ENCODE peak calls at places on chromosomes 7 and 10, in six cellular contexts. V is fibroblast of gingiva; H is cardiac muscle cell; W is activated CD4-positive, CD25-positive, alpha-beta regulatory T cell; Z is stimulated activated naive B cell treated with anti-CD40 and anti-IgM and Interleukin-4, amounts not matched to agents 10 μg/mL and 1 μg/mL and 100 μg/mL, for 72 hours; U is neural crest cell. C is an unnamed sample.

GRCh38 chr7:45061807-45062206 is 27.0 kb downstream of the NACAD start:
- DNase-seq in V (no peak), H (no peak), W (no peak), Z (no peak), U (no peak), C (no peak)

GRCh38 chr10:50637003-50637579 is 13.3 kb upstream of the SGMS1 start:
- DNase-seq in V (no peak), H (no peak), W (no peak), Z (no peak), U (no peak), C (no peak)

GRCh38 chr10:80413152-80413996 is 5.0 kb downstream of the PRXL2A start:
- DNase-seq in V (peak), H (peak), W (no peak), Z (no peak), U (no peak), C (no peak)

GRCh38 chr7:149826344-149827088 is 11.7 kb upstream of the ZNF862 start:
- DNase-seq in V (no peak), H (no peak), W (no peak), Z (no peak), U (no peak), C (no peak)

GRCh38 chr7:137245890-137246289 is 97.6 kb downstream of the PTN start:
- DNase-seq in V (no peak), H (no peak), W (no peak), Z (no peak), U (no peak), C (no peak)

GRCh38 chr7:77657427-77658331 is 38.6 kb upstream of the RSBN1L start:
- DNase-seq in V (peak), H (peak), W (no peak), Z (no peak), U (no peak), C (peak)

GRCh38 chr7:157970744-157971143 is 616.9 kb downstream of the PTPRN2 start:
- DNase-seq in V (no peak), H (no peak), W (no peak), Z (no peak), U (no peak), C (no peak)

GRCh38 chr7:6200971-6201370 is 71.5 kb downstream of the CYTH3 start:
- DNase-seq in V (no peak), H (no peak), W (no peak), Z (no peak), U (no peak), C (no peak)

GRCh38 chr7:42224391-42225003 is 12.5 kb downstream of the GLI3 start:
- DNase-seq in V (no peak), H (no peak), W (no peak), Z (no peak), U (no peak), C (no peak)

GRCh38 chr7:18583305-18583704 is 87.8 kb downstream of the HDAC9 start:
- DNase-seq in V (no peak), H (peak), W (no peak), Z (no peak), U (no peak), C (peak)

GRCh38 chr7:22074961-22075360 is 129.3 kb upstream of the CDCA7L start:
- DNase-seq in V (no peak), H (no peak), W (no peak), Z (no peak), U (no peak), C (no peak)

GRCh38 chr10:91907914-91908357 is 1.4 kb downstream of the FGFBP3 start:
- DNase-seq in V (peak), H (peak), W (no peak), Z (no peak), U (no peak), C (peak)

GRCh38 chr7:80224416-80224815 is 89.8 kb downstream of the GNAI1 start:
- DNase-seq in V (no peak), H (no peak), W (no peak), Z (no peak), U (no peak), C (no peak)

GRCh38 chr10:95431900-95432342 is 129.2 kb downstream of the SORBS1 start:
- DNase-seq in V (no peak), H (peak), W (no peak), Z (no peak), U (no peak), C (peak)

GRCh38 chr10:124308811-124309210 is 109.9 kb downstream of the OAT start:
- DNase-seq in V (no peak), H (no peak), W (no peak), Z (no peak), U (no peak), C (no peak)

GRCh38 chr7:137390076-137390475 is 46.5 kb upstream of the PTN start:
- DNase-seq in V (no peak), H (no peak), W (no peak), Z (no peak), U (no peak), C (no peak)

GRCh38 chr10:33151344-33151864 is 183.1 kb downstream of the NRP1 start:
- DNase-seq in V (no peak), H (no peak), W (no peak), Z (no peak), U (no peak), C (no peak)

GRCh38 chr7:66150471-66150870 is 35.8 kb downstream of the CRCP start:
- DNase-seq in V (peak), H (no peak), W (no peak), Z (no peak), U (no peak), C (no peak)

GRCh38 chr10:115935731-115936130 is 337.3 kb downstream of the GFRA1 start:
- DNase-seq in V (no peak), H (no peak), W (no peak), Z (no peak), U (no peak), C (no peak)

GRCh38 chr7:41501466-41501865 is 201.4 kb downstream of the INHBA start:
- DNase-seq in V (no peak), H (no peak), W (no peak), Z (no peak), U (no peak), C (no peak)

GRCh38 chr7:27185013-27185707 is at the start of gene HOXA11:
- DNase-seq in V (no peak), H (no peak), W (no peak), Z (no peak), U (no peak), C (no peak)

GRCh38 chr7:35232994-35233393 is 20.9 kb downstream of the TBX20 start:
- DNase-seq in V (no peak), H (no peak), W (no peak), Z (no peak), U (no peak), C (no peak)

GRCh38 chr7:6252310-6252709 is 20.1 kb downstream of the CYTH3 start:
- DNase-seq in V (no peak), H (no peak), W (no peak), Z (no peak), U (no peak), C (no peak)

GRCh38 chr10:119466655-119467054 is 75.9 kb downstream of the RGS10 start:
- DNase-seq in V (no peak), H (no peak), W (no peak), Z (peak), U (no peak), C (no peak)

GRCh38 chr7:129793506-129794310 is 159.1 kb downstream of the UBE2H start:
- DNase-seq in V (no peak), H (no peak), W (no peak), Z (no peak), U (no peak), C (no peak)

GRCh38 chr10:38730076-38730475 is 635.9 kb downstream of the ZNF37A start:
- DNase-seq in V (no peak), H (no peak), W (no peak), Z (no peak), U (no peak), C (no peak)

GRCh38 chr7:35249537-35249907 is 4.4 kb downstream of the TBX20 start:
- DNase-seq in V (no peak), H (peak), W (no peak), Z (no peak), U (no peak), C (no peak)

GRCh38 chr7:134662166-134662870 is 15.7 kb downstream of the BPGM start:
- DNase-seq in V (no peak), H (no peak), W (no peak), Z (no peak), U (no peak), C (no peak)

GRCh38 chr10:5449823-5450222 is 37.5 kb downstream of the NET1 start:
- DNase-seq in V (peak), H (no peak), W (no peak), Z (no peak), U (no peak), C (peak)

GRCh38 chr7:144063710-144064109 is 5.9 kb upstream of the OR2A25 start:
- DNase-seq in V (no peak), H (no peak), W (no peak), Z (no peak), U (no peak), C (peak)

GRCh38 chr10:92014620-92015019 is 91.0 kb downstream of the BTAF1 start:
- DNase-seq in V (no peak), H (no peak), W (no peak), Z (no peak), U (no peak), C (no peak)

GRCh38 chr7:112147752-112148435 is 58.3 kb downstream of the DOCK4 start:
- DNase-seq in V (no peak), H (no peak), W (no peak), Z (no peak), U (no peak), C (no peak)

GRCh38 chr10:14779053-14779649 is 4.5 kb upstream of the FAM107B start:
- DNase-seq in V (peak), H (no peak), W (no peak), Z (no peak), U (no peak), C (no peak)

GRCh38 chr7:4801839-4802231 is 26.4 kb downstream of the AP5Z1 start:
- DNase-seq in V (no peak), H (no peak), W (no peak), Z (no peak), U (no peak), C (no peak)

GRCh38 chr10:125014984-125015944 is 73.3 kb downstream of the ZRANB1 start:
- DNase-seq in V (peak), H (no peak), W (no peak), Z (no peak), U (no peak), C (no peak)

GRCh38 chr7:6271091-6271658 is 1.2 kb downstream of the CYTH3 start:
- DNase-seq in V (peak), H (peak), W (no peak), Z (peak), U (no peak), C (peak)

GRCh38 chr10:106768204-106768603 is 396.3 kb downstream of the SORCS1 start:
- DNase-seq in V (no peak), H (no peak), W (no peak), Z (no peak), U (no peak), C (no peak)

GRCh38 chr10:77245953-77246352 is 391.7 kb downstream of the KCNMA1 start:
- DNase-seq in V (peak), H (no peak), W (no peak), Z (no peak), U (no peak), C (no peak)

GRCh38 chr7:46741181-46741580 is 820.1 kb upstream of the IGFBP3 start:
- DNase-seq in V (no peak), H (no peak), W (no peak), Z (no peak), U (no peak), C (no peak)

GRCh38 chr7:47787249-47788069 is 160.8 kb downstream of the PKD1L1 start:
- DNase-seq in V (no peak), H (no peak), W (no peak), Z (no peak), U (no peak), C (no peak)

C was measured in ACHN.